ENCODE peak calls at places on chromosomes 13 and 19, in five cellular contexts. One of them, this sample, is unnamed.

GRCh38 chr19:33910922-33911321 is 114.3 kb downstream of the KCTD15 start:
- DNase-seq in AG09319: no peak
- DNase-seq in cardiac muscle cell: no peak
- DNase-seq in endodermal cell: no peak
- DNase-seq in HFF-Myc: no peak
- DNase-seq in this sample: no peak

GRCh38 chr13:98657506-98658085 is 80.7 kb upstream of the STK24 start:
- DNase-seq in HFF-Myc: peak
- DNase-seq in endodermal cell: no peak
- DNase-seq in cardiac muscle cell: no peak
- DNase-seq in AG09319: no peak
- DNase-seq in this sample: no peak

GRCh38 chr19:2659856-2660432 is 42.5 kb downstream of the GNG7 start:
- DNase-seq in endodermal cell: no peak
- DNase-seq in AG09319: no peak
- DNase-seq in cardiac muscle cell: no peak
- DNase-seq in HFF-Myc: no peak
- DNase-seq in this sample: no peak

GRCh38 chr19:40466219-40467006 is at the start of gene SPTBN4:
- DNase-seq in cardiac muscle cell: no peak
- DNase-seq in endodermal cell: peak
- DNase-seq in AG09319: no peak
- DNase-seq in HFF-Myc: no peak
- DNase-seq in this sample: no peak

GRCh38 chr19:53553865-53554791 is 16.2 kb downstream of the ZNF331 start:
- DNase-seq in AG09319: peak
- DNase-seq in endodermal cell: no peak
- DNase-seq in HFF-Myc: peak
- DNase-seq in cardiac muscle cell: peak
- DNase-seq in this sample: peak

GRCh38 chr13:39876258-39876657 is 220.8 kb downstream of the COG6 start:
- DNase-seq in HFF-Myc: peak
- DNase-seq in endodermal cell: no peak
- DNase-seq in AG09319: peak
- DNase-seq in cardiac muscle cell: no peak
- DNase-seq in this sample: no peak

GRCh38 chr19:12202250-12202649 is 39.4 kb downstream of the ZNF136 start:
- DNase-seq in endodermal cell: peak
- DNase-seq in AG09319: no peak
- DNase-seq in HFF-Myc: no peak
- DNase-seq in cardiac muscle cell: peak
- DNase-seq in this sample: peak

GRCh38 chr19:1774999-1775772 is 21.9 kb downstream of the ONECUT3 start:
- DNase-seq in AG09319: no peak
- DNase-seq in HFF-Myc: no peak
- DNase-seq in cardiac muscle cell: no peak
- DNase-seq in endodermal cell: peak
- DNase-seq in this sample: no peak

GRCh38 chr19:38837656-38838121 is 6.1 kb upstream of the ECH1 start:
- DNase-seq in HFF-Myc: no peak
- DNase-seq in cardiac muscle cell: no peak
- DNase-seq in endodermal cell: no peak
- DNase-seq in AG09319: no peak
- DNase-seq in this sample: peak

GRCh38 chr19:2770055-2771013 is 12.7 kb downstream of the SGTA start:
- DNase-seq in endodermal cell: no peak
- DNase-seq in HFF-Myc: no peak
- DNase-seq in AG09319: no peak
- DNase-seq in cardiac muscle cell: peak
- DNase-seq in this sample: no peak

GRCh38 chr13:31011193-31011860 is 78.9 kb downstream of the TEX26 start:
- DNase-seq in HFF-Myc: no peak
- DNase-seq in cardiac muscle cell: no peak
- DNase-seq in endodermal cell: peak
- DNase-seq in AG09319: no peak
- DNase-seq in this sample: no peak

GRCh38 chr13:67229438-67230242 is 496 bp downstream of the PCDH9 start:
- DNase-seq in cardiac muscle cell: peak
- DNase-seq in AG09319: no peak
- DNase-seq in endodermal cell: peak
- DNase-seq in HFF-Myc: no peak
- DNase-seq in this sample: no peak

GRCh38 chr19:12864721-12865715 is 16.2 kb downstream of the DNASE2 start:
- DNase-seq in AG09319: no peak
- DNase-seq in HFF-Myc: no peak
- DNase-seq in cardiac muscle cell: no peak
- DNase-seq in endodermal cell: no peak
- DNase-seq in this sample: peak

GRCh38 chr19:31285744-31286143 is 63.5 kb downstream of the TSHZ3 start:
- DNase-seq in endodermal cell: no peak
- DNase-seq in AG09319: no peak
- DNase-seq in cardiac muscle cell: no peak
- DNase-seq in HFF-Myc: no peak
- DNase-seq in this sample: no peak

GRCh38 chr19:6740589-6741348 is 1.3 kb downstream of the TRIP10 start:
- DNase-seq in HFF-Myc: no peak
- DNase-seq in AG09319: no peak
- DNase-seq in endodermal cell: peak
- DNase-seq in cardiac muscle cell: peak
- DNase-seq in this sample: peak

GRCh38 chr19:1747285-1748114 is 5.8 kb upstream of the ONECUT3 start:
- DNase-seq in AG09319: no peak
- DNase-seq in HFF-Myc: peak
- DNase-seq in cardiac muscle cell: no peak
- DNase-seq in endodermal cell: peak
- DNase-seq in this sample: peak

GRCh38 chr13:84433024-84433423 is 550.8 kb upstream of the SLITRK1 start:
- DNase-seq in endodermal cell: no peak
- DNase-seq in AG09319: no peak
- DNase-seq in HFF-Myc: no peak
- DNase-seq in cardiac muscle cell: no peak
- DNase-seq in this sample: no peak

GRCh38 chr19:33890569-33890968 is 93.9 kb downstream of the KCTD15 start:
- DNase-seq in HFF-Myc: no peak
- DNase-seq in cardiac muscle cell: no peak
- DNase-seq in endodermal cell: no peak
- DNase-seq in AG09319: no peak
- DNase-seq in this sample: no peak

GRCh38 chr13:88345171-88345847 is 674.1 kb downstream of the SLITRK5 start:
- DNase-seq in endodermal cell: no peak
- DNase-seq in cardiac muscle cell: no peak
- DNase-seq in HFF-Myc: no peak
- DNase-seq in AG09319: no peak
- DNase-seq in this sample: no peak

GRCh38 chr13:110244096-110244830 is 62.7 kb downstream of the COL4A1 start:
- DNase-seq in endodermal cell: no peak
- DNase-seq in AG09319: peak
- DNase-seq in cardiac muscle cell: no peak
- DNase-seq in HFF-Myc: peak
- DNase-seq in this sample: no peak

GRCh38 chr13:93290503-93290902 is 63.9 kb downstream of the GPC6 start:
- DNase-seq in endodermal cell: no peak
- DNase-seq in HFF-Myc: no peak
- DNase-seq in AG09319: no peak
- DNase-seq in cardiac muscle cell: no peak
- DNase-seq in this sample: no peak

GRCh38 chr13:30859326-30859725 is 46.7 kb upstream of the MEDAG start:
- DNase-seq in AG09319: no peak
- DNase-seq in cardiac muscle cell: no peak
- DNase-seq in endodermal cell: no peak
- DNase-seq in HFF-Myc: no peak
- DNase-seq in this sample: no peak

GRCh38 chr13:99297330-99297729 is 9.9 kb downstream of the GPR183 start:
- DNase-seq in endodermal cell: no peak
- DNase-seq in HFF-Myc: no peak
- DNase-seq in cardiac muscle cell: no peak
- DNase-seq in AG09319: no peak
- DNase-seq in this sample: no peak

GRCh38 chr13:95136638-95137037 is 164.6 kb downstream of the ABCC4 start:
- DNase-seq in endodermal cell: no peak
- DNase-seq in HFF-Myc: no peak
- DNase-seq in cardiac muscle cell: no peak
- DNase-seq in AG09319: no peak
- DNase-seq in this sample: no peak

GRCh38 chr19:41161903-41162302 is 31.1 kb upstream of the CYP2S1 start:
- DNase-seq in HFF-Myc: no peak
- DNase-seq in AG09319: no peak
- DNase-seq in endodermal cell: peak
- DNase-seq in cardiac muscle cell: no peak
- DNase-seq in this sample: no peak

GRCh38 chr19:38374332-38375097 is at the start of gene PSMD8:
- DNase-seq in AG09319: peak
- DNase-seq in endodermal cell: peak
- DNase-seq in HFF-Myc: peak
- DNase-seq in cardiac muscle cell: peak
- DNase-seq in this sample: peak

GRCh38 chr19:13588953-13589833 is 82.9 kb upstream of the CACNA1A start:
- DNase-seq in AG09319: no peak
- DNase-seq in HFF-Myc: no peak
- DNase-seq in cardiac muscle cell: peak
- DNase-seq in endodermal cell: peak
- DNase-seq in this sample: peak

GRCh38 chr13:99655351-99656091 is 154.2 kb downstream of the TM9SF2 start:
- DNase-seq in cardiac muscle cell: no peak
- DNase-seq in AG09319: no peak
- DNase-seq in endodermal cell: no peak
- DNase-seq in HFF-Myc: no peak
- DNase-seq in this sample: no peak

GRCh38 chr19:56976300-56976699 is 135.8 kb upstream of the PEG3 start:
- DNase-seq in HFF-Myc: no peak
- DNase-seq in AG09319: no peak
- DNase-seq in cardiac muscle cell: no peak
- DNase-seq in endodermal cell: no peak
- DNase-seq in this sample: no peak

GRCh38 chr13:87712012-87712411 is 40.8 kb downstream of the SLITRK5 start:
- DNase-seq in HFF-Myc: no peak
- DNase-seq in AG09319: no peak
- DNase-seq in endodermal cell: peak
- DNase-seq in cardiac muscle cell: no peak
- DNase-seq in this sample: no peak

GRCh38 chr13:24865158-24865557 is 101.2 kb downstream of the RNF17 start:
- DNase-seq in HFF-Myc: no peak
- DNase-seq in cardiac muscle cell: no peak
- DNase-seq in AG09319: no peak
- DNase-seq in endodermal cell: no peak
- DNase-seq in this sample: no peak
- TF ChIP-seq CTCF in HFF-Myc: no peak
- TF ChIP-seq CTCF in cardiac muscle cell: peak
- TF ChIP-seq CTCF in AG09319: peak
- TF ChIP-seq CTCF in endodermal cell: no peak
- TF ChIP-seq CTCF in this sample: no peak

DNA sequence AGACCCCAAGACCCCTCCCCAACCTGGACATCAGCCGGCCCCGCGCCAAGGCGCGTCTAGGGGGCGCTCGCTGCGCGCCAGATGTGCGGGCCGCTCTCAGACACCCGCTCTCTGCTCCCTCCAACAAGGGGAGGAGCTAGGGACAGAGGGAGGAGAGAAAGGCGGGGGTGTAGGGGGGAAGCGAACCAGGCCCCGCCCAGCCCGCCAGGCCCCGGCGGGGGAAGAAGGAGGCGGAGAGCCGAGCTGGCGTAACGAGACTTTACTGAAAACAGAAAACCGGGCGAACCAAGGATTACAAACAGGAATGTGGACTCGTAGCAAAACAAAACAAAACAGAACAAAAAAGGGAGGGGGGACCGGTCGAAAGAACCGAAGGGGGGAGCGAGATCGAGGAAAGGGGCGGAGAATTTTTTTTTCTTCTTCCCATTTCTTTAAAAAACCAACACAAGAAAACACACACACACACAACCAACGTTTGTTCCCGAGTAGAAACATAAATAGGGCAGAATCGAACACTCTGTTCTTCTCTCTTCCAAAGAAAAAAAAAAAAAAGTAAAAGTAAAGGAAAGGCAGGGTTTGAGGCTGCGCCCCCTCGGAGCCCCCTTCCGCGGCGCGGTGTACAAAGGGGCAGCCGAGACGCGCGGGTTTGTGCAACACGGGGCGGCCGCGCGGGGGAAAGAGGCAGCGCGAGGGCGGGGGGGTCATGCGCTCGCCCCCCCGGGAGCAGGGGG is 1.7 kb downstream of the JUND start:
- DNase-seq in HFF-Myc: no peak
- DNase-seq in AG09319: peak
- DNase-seq in endodermal cell: peak
- DNase-seq in cardiac muscle cell: peak
- DNase-seq in this sample: peak
- TF ChIP-seq CTCF in HFF-Myc: peak
- TF ChIP-seq CTCF in AG09319: peak
- TF ChIP-seq CTCF in endodermal cell: peak
- TF ChIP-seq CTCF in cardiac muscle cell: peak
- TF ChIP-seq CTCF in this sample: peak

GRCh38 chr19:19750131-19750841 is 17.4 kb upstream of the ZNF14 start:
- DNase-seq in HFF-Myc: no peak
- DNase-seq in endodermal cell: no peak
- DNase-seq in AG09319: no peak
- DNase-seq in cardiac muscle cell: no peak
- DNase-seq in this sample: no peak

GRCh38 chr19:19750842-19751790 is 18.2 kb upstream of the ZNF14 start:
- DNase-seq in cardiac muscle cell: no peak
- DNase-seq in endodermal cell: no peak
- DNase-seq in HFF-Myc: no peak
- DNase-seq in AG09319: no peak
- DNase-seq in this sample: no peak

GRCh38 chr19:19749332-19750130 is 16.6 kb upstream of the ZNF14 start:
- DNase-seq in AG09319: no peak
- DNase-seq in HFF-Myc: no peak
- DNase-seq in endodermal cell: no peak
- DNase-seq in cardiac muscle cell: no peak
- DNase-seq in this sample: peak

GRCh38 chr19:19751846-19752245 is 18.9 kb upstream of the ZNF14 start:
- DNase-seq in cardiac muscle cell: no peak
- DNase-seq in AG09319: no peak
- DNase-seq in HFF-Myc: no peak
- DNase-seq in endodermal cell: no peak
- DNase-seq in this sample: no peak

GRCh38 chr19:19752760-19753403 is 20.0 kb upstream of the ZNF14 start:
- DNase-seq in cardiac muscle cell: no peak
- DNase-seq in HFF-Myc: no peak
- DNase-seq in AG09319: no peak
- DNase-seq in endodermal cell: no peak
- DNase-seq in this sample: no peak
- TF ChIP-seq CTCF in cardiac muscle cell: no peak
- TF ChIP-seq CTCF in HFF-Myc: no peak
- TF ChIP-seq CTCF in AG09319: no peak
- TF ChIP-seq CTCF in endodermal cell: no peak
- TF ChIP-seq CTCF in this sample: no peak

DNA sequence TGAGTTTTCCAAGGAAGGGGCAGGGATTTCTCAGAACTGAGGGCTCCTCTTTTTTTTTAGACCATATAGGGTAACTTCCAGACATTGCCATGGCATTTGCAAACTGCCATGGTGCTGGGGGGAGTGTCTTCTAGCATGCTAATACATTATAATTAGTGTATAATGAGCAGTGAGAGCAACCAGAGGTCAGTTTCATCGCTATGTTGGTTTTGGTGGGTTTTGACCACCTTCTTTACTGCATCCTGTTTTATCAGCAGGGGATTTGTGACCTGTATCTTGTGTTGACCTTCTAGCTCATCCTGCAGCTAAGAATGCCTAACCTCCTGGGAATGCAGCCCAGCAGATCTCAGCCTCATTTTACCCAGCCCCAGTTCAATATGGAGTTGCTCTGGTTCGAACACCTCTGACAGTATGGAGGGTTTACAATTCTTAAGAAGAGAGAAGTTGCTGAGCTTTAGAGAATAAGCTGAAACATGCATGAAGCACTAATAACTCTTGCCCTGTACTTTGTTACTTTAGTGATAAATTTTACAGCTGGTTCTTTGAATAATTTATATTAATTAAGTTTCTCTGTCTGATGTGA is 31.6 kb downstream of the CEACAM1 start:
- DNase-seq in cardiac muscle cell: no peak
- DNase-seq in AG09319: no peak
- DNase-seq in HFF-Myc: no peak
- DNase-seq in endodermal cell: no peak
- DNase-seq in this sample: no peak
- TF ChIP-seq CTCF in cardiac muscle cell: no peak
- TF ChIP-seq CTCF in AG09319: no peak
- TF ChIP-seq CTCF in HFF-Myc: no peak
- TF ChIP-seq CTCF in endodermal cell: no peak
- TF ChIP-seq CTCF in this sample: no peak